ENCODE peak calls at places on chromosomes 1 and 21, in five cellular contexts. O, C, V, I and Y are unnamed samples. For H3K9me3, the result is how much of the 10 kb centered on the place peaks cover.

GRCh38 chr1:29974345-29974744 is 738.0 kb downstream of the PTPRU start:
- DNase-seq in I (peak), O (peak), C (peak), V (no peak), Y (peak)

GRCh38 chr1:236289492-236290131 is 7.9 kb upstream of the ERO1B start:
- DNase-seq in O (no peak), V (no peak), I (no peak), C (no peak), Y (no peak)

GRCh38 chr1:32241011-32241763 is 5.8 kb upstream of the FAM167B start:
- DNase-seq in O (peak), C (no peak), V (peak), I (peak), Y (no peak)

GRCh38 chr1:66633128-66633527 is 99.2 kb downstream of the SGIP1 start:
- DNase-seq in I (no peak), O (no peak), V (no peak), C (no peak), Y (no peak)

GRCh38 chr1:101136739-101137138 is 100.1 kb upstream of the S1PR1 start:
- DNase-seq in V (no peak), C (no peak), O (peak), I (peak), Y (no peak)

GRCh38 chr1:100834779-100835645 is 59.6 kb downstream of the EXTL2 start:
- DNase-seq in O (peak), I (peak), V (no peak), C (no peak), Y (peak)

GRCh38 chr21:17501107-17502006 is 11.5 kb upstream of the CXADR start:
- DNase-seq in O (no peak), I (no peak), V (no peak), C (no peak), Y (no peak)

GRCh38 chr1:181314959-181315358 is 168.4 kb upstream of the CACNA1E start:
- DNase-seq in C (no peak), I (peak), O (no peak), V (no peak), Y (no peak)

GRCh38 chr1:12232221-12232620 is 2.4 kb downstream of the VPS13D start:
- DNase-seq in C (no peak), I (no peak), O (no peak), V (no peak), Y (no peak)

GRCh38 chr1:164648211-164649080 is 89.5 kb downstream of the PBX1 start:
- DNase-seq in V (no peak), I (no peak), C (no peak), O (no peak), Y (no peak)

GRCh38 chr21:30996728-30997127 is 41.5 kb downstream of the KRTAP19-8 start:
- DNase-seq in O (no peak), V (no peak), I (no peak), C (no peak), Y (no peak)
- H3K9me3 ChIP-seq in O (under half), V (under half), I (under half), C (under half), Y (under half)

GRCh38 chr1:228091084-228091483 is 8.6 kb downstream of the ARF1 start:
- DNase-seq in V (no peak), C (no peak), O (no peak), I (no peak), Y (no peak)

GRCh38 chr1:228092342-228093049 is 10.0 kb downstream of the ARF1 start:
- DNase-seq in V (no peak), C (no peak), I (no peak), O (no peak), Y (no peak)

GRCh38 chr1:228088586-228089498 is 6.3 kb downstream of the ARF1 start:
- DNase-seq in O (peak), C (no peak), V (peak), I (no peak), Y (no peak)

GRCh38 chr1:228089520-228090380 is 7.2 kb downstream of the ARF1 start:
- DNase-seq in C (no peak), I (no peak), O (peak), V (no peak), Y (no peak)

DNA sequence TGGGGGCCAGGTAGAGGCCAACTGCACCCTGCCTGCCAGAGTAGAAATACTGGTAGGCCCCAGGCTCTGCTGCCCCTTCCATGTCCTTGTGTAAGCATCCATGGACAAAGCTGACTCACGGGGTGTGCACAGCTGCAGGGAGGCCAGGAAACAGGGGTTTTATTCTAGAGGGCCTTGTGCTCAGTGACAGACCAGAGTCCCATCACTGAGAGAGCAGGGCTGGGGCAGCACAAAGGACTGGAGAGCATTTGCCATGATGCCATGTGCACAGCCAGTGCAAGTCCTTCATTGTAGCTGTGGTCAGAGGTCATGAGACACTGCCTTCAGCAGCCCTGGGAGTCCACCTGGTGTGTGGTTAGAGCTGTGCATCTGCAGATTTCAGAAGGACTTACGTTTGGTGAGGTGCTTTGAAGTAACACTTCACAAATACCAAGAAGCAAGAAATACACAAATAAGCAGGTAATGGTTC is 8.1 kb downstream of the ARF1 start:
- DNase-seq in O (peak), C (no peak), V (no peak), I (no peak), Y (no peak)
- H3K9me3 ChIP-seq in O (under half), C (under half), V (under half), I (under half), Y (under half)

DNA sequence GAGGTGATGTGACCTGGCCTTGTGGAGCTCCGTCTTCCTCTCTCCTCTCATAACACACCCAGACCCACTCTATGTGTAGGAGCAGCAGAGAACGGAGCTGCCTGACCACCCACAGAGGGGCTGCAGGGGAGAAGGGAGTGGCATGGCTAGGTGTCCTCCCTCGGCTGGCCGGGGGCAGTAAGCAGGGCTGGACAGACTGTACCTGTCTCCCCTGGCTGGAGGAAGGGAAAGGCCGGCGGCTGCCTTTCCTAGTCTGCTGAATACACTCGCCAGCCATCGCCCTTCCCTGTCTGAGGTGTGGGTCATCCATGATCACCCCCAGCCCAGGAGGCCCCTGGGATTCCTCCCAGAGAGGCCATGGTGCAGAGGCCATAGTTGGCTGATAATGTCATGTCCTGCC is 187.2 kb upstream of the AJAP1 start:
- DNase-seq in I (no peak), V (no peak), C (no peak), O (no peak), Y (no peak)
- H3K9me3 ChIP-seq in I (under half), V (under half), C (half or more), O (under half), Y (under half)

DNA sequence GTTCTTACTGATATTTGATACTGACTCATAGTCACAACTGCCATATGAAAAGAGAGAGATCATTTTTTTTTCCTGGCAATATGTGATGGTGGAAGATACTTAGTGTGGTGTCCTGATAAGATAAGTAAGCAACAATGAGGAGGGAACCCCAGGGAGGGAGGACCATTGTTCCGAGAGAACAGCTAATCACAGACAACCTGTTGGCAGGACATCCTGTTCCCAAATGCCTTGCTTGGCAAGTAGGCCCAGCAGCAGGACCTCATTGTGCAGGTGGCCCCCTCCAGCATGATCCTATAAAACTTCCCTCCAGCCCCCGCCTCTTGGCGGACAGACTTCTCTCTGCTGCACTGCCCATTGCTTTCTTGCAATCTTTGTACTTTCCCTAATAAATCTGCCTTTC is 329.4 kb upstream of the CHRM3 start:
- DNase-seq in I (peak), O (no peak), V (no peak), C (no peak), Y (no peak)
- H3K9me3 ChIP-seq in I (under half), O (under half), V (under half), C (under half), Y (under half)

DNA sequence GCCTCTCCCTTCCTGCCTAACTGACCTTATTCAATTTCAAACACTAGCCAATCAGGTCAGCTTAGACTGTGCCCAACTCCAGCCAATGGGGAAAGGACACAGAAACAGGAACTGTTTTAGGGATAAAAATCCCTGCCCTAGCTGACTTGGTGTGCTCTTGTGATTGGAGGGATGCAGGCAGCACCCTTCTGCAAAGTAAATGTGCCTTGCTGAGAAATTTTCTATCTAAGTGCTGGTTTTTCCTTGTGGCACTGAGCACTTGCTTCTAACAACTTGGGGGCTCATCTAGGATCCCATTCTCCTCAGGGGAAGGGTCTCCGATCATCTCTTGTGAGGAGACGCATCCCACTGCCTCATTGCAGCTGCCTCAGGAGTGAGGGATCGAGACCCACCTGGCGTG is 10.7 kb upstream of the CD2 start:
- DNase-seq in V (no peak), I (no peak), C (no peak), O (peak), Y (no peak)
- H3K9me3 ChIP-seq in V (under half), I (under half), C (under half), O (under half), Y (under half)